ENCODE peak calls at places on chromosome 9, in ten cellular contexts. E is omental fat pad; P is OCI-LY7; W is endothelial cell of umbilical vein; C is choroid plexus epithelial cell; U is A549; G is right atrium auricular region; F is fibroblast of the aortic adventitia; S is CD4-positive, alpha-beta T cell; Z is nephron progenitor cell. J is an unnamed sample.

GRCh38 chr9:95981741-95982390 is 106.4 kb downstream of the ERCC6L2 start:
- DNase-seq in C (no peak), F (no peak), W (peak), S (no peak), G (no peak), Z (no peak), P (peak), E (no peak), U (no peak), J (no peak)

GRCh38 chr9:22084336-22085035 is 75.4 kb upstream of the CDKN2B start:
- DNase-seq in W (peak), E (no peak), P (no peak), U (no peak), F (peak), C (peak), S (no peak), G (no peak), Z (no peak), J (no peak)

GRCh38 chr9:71518045-71518888 is 250.0 kb downstream of the CEMIP2 start:
- DNase-seq in E (no peak), W (no peak), F (peak), U (no peak), G (no peak), C (peak), S (no peak), P (no peak), Z (no peak), J (no peak)

GRCh38 chr9:114423181-114423580 is 35.4 kb upstream of the AKNA start:
- DNase-seq in W (no peak), P (no peak), U (no peak), E (no peak), C (no peak), Z (no peak), F (no peak), G (no peak), S (no peak), J (no peak)

GRCh38 chr9:79263666-79264460 is 307.9 kb upstream of the TLE4 start:
- DNase-seq in U (no peak), C (peak), Z (no peak), W (no peak), S (no peak), G (no peak), P (no peak), E (no peak), F (peak), J (no peak)

GRCh38 chr9:117696141-117696540 is 8.1 kb upstream of the TLR4 start:
- DNase-seq in G (no peak), C (peak), F (no peak), E (no peak), S (no peak), Z (no peak), P (no peak), W (no peak), U (no peak), J (no peak)

GRCh38 chr9:16921855-16922254 is 51.4 kb upstream of the BNC2 start:
- DNase-seq in C (peak), S (no peak), U (no peak), F (peak), E (no peak), Z (no peak), W (no peak), P (no peak), G (no peak), J (no peak)

GRCh38 chr9:109883623-109884022 is 103.6 kb downstream of the PALM2AKAP2 start:
- DNase-seq in F (no peak), W (no peak), S (no peak), G (no peak), U (no peak), C (no peak), Z (no peak), E (no peak), P (no peak), J (no peak)

GRCh38 chr9:36976371-36977030 is 57.6 kb downstream of the PAX5 start:
- DNase-seq in C (no peak), U (peak), P (no peak), E (no peak), Z (no peak), S (no peak), W (no peak), F (no peak), G (no peak), J (no peak)

GRCh38 chr9:70382046-70382708 is 32.3 kb downstream of the KLF9 start:
- DNase-seq in E (no peak), U (no peak), S (no peak), C (no peak), P (no peak), F (no peak), Z (no peak), W (no peak), G (peak), J (no peak)

GRCh38 chr9:74521009-74521408 is 23.9 kb downstream of the RORB start:
- DNase-seq in G (no peak), P (no peak), W (no peak), Z (no peak), C (peak), F (peak), S (no peak), U (no peak), E (no peak), J (no peak)
- TF ChIP-seq CTCF in G (no peak), P (no peak), W (no peak), Z (no peak), C (no peak), F (no peak), S (no peak), U (no peak), E (no peak), J (no peak)

DNA sequence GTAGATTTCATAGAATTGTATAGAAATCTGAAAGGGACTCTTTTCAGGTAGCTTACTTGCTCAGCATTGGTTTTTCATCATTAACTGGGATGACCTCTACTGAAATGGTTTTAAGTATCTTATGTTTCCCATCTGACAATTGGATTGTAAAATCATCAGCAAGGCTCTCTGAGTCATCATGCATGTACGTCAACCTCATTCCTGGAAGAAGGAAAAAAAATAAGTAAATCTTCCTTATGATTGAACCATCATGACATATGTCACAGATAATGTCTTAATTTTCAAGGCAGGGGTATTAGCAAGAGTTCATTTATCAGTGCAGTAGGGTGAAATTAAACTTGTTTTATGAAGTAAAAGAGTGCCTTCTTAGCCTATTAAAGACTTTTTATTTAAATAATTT is 74.9 kb upstream of the CER1 start:
- DNase-seq in E (no peak), S (no peak), F (no peak), P (no peak), U (no peak), W (no peak), G (no peak), Z (no peak), C (peak), J (no peak)
- TF ChIP-seq CTCF in E (no peak), S (no peak), F (no peak), P (no peak), U (no peak), W (no peak), G (no peak), Z (no peak), C (no peak), J (no peak)

GRCh38 chr9:82911997-82912396 is 150.9 kb downstream of the RASEF start:
- DNase-seq in S (no peak), U (no peak), F (no peak), E (no peak), G (no peak), W (no peak), Z (no peak), C (no peak), P (no peak), J (no peak)

GRCh38 chr9:82912639-82913038 is 150.3 kb downstream of the RASEF start:
- DNase-seq in F (no peak), G (no peak), E (no peak), S (no peak), W (no peak), U (no peak), C (no peak), P (no peak), Z (no peak), J (no peak)
- TF ChIP-seq CTCF in F (no peak), G (no peak), E (no peak), S (no peak), W (no peak), U (peak), C (peak), P (peak), Z (peak), J (no peak)

DNA sequence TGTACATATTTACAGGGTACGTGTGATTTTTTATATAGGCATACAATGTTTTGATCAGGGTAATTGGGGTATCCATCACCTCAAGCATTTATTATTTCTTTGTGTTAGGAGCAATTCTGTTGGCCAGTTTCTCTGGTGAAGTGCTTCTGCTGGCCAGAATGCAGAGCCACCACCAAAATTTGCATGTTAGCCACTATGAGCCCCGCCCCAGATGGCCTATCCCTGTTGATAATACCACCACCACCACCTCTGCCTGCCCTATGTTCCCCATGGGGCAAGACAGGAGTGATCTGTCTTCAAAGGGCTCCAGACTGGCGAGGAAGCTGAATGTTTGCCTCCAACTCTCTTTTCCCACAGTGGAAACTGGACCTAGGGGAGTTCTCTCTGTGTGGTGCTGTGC is 26.0 kb upstream of the JAK2 start:
- DNase-seq in Z (no peak), C (no peak), U (no peak), P (no peak), E (no peak), S (no peak), F (no peak), G (no peak), W (no peak), J (no peak)
- TF ChIP-seq CTCF in Z (no peak), C (no peak), U (no peak), P (no peak), E (no peak), S (no peak), F (no peak), G (no peak), W (no peak), J (no peak)

GRCh38 chr9:127853312-127854168 is 918 bp downstream of the ENG start:
- DNase-seq in W (peak), E (no peak), G (no peak), P (no peak), C (peak), U (no peak), F (peak), Z (no peak), S (no peak), J (no peak)

GRCh38 chr9:127852829-127853228 is 1.6 kb downstream of the ENG start:
- DNase-seq in G (no peak), P (no peak), Z (no peak), E (no peak), F (no peak), C (no peak), U (no peak), W (no peak), S (no peak), J (no peak)

GRCh38 chr9:127856094-127856740 is 1.8 kb upstream of the ENG start:
- DNase-seq in Z (no peak), F (no peak), E (no peak), S (no peak), P (no peak), U (no peak), G (no peak), C (no peak), W (no peak), J (no peak)

GRCh38 chr9:127855522-127855921 is 1.1 kb upstream of the ENG start:
- DNase-seq in U (no peak), W (no peak), C (no peak), S (no peak), F (no peak), P (no peak), Z (no peak), G (no peak), E (no peak), J (no peak)

DNA sequence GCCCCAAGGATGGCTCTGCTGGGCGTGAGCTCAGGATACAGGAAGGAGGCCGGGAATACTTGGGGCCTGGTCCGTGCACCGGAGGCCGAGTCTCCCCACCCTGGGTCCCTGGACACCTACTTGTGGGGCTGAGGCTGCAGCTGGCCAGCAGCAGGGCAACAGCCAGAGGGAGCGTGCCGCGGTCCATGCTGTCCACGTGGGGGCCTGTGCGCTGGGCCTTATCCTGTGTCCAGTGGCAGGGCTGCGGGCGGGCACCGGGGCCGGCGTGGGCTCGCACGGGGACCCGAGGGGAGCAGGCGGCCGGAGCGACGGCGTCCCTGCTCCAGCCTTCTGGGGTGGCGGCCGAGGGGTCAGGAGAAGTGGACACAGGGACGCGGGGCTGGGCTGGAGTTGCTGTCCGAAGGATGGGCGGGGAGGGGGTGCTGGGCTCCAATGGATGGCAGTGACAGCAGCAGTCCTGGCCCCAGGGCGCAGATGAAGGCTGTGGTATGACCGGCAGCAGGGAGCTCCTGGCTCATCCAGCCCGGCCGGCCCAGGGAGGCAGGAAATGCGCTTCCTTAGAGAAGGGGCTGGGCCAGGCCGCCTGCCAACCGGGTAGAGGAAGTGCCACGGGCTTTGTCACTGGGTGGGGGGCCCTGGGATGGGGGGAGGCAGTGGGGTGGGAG is at the start of gene ENG:
- DNase-seq in E (no peak), S (no peak), F (peak), W (peak), U (no peak), Z (peak), C (peak), P (no peak), G (peak), J (no peak)
- TF ChIP-seq CTCF in E (no peak), S (no peak), F (peak), W (no peak), U (no peak), Z (no peak), C (no peak), P (no peak), G (no peak), J (no peak)

J was measured in mesothelial cell of epicardium.